ENCODE peak calls at places on chromosomes 6 and 20, in seven cellular contexts. One of them, this sample, is unnamed. For H3K4me1, the result is how much of the 10 kb centered on the place peaks cover.

GRCh38 chr6:106046854-106047200 is 39.3 kb upstream of the PRDM1 start:
- DNase-seq in MM.1S: no peak
- DNase-seq in Peyer's patch: no peak
- DNase-seq in neural progenitor cell: no peak
- DNase-seq in heart left ventricle: no peak
- DNase-seq in CD8-positive, alpha-beta T cell: no peak
- DNase-seq in hepatocyte: no peak
- DNase-seq in this sample: no peak

GRCh38 chr20:37474386-37474785 is 46.7 kb upstream of the NNAT start:
- DNase-seq in hepatocyte: no peak
- DNase-seq in Peyer's patch: no peak
- DNase-seq in neural progenitor cell: no peak
- DNase-seq in MM.1S: no peak
- DNase-seq in heart left ventricle: no peak
- DNase-seq in CD8-positive, alpha-beta T cell: no peak
- DNase-seq in this sample: no peak

GRCh38 chr6:2448826-2449571 is 203.6 kb upstream of the GMDS start:
- DNase-seq in neural progenitor cell: peak
- DNase-seq in MM.1S: peak
- DNase-seq in Peyer's patch: peak
- DNase-seq in CD8-positive, alpha-beta T cell: no peak
- DNase-seq in hepatocyte: peak
- DNase-seq in heart left ventricle: no peak
- DNase-seq in this sample: no peak

GRCh38 chr6:3724451-3725144 is 26.9 kb downstream of the PXDC1 start:
- DNase-seq in hepatocyte: no peak
- DNase-seq in Peyer's patch: no peak
- DNase-seq in MM.1S: no peak
- DNase-seq in neural progenitor cell: no peak
- DNase-seq in CD8-positive, alpha-beta T cell: no peak
- DNase-seq in heart left ventricle: no peak
- DNase-seq in this sample: peak

GRCh38 chr6:170358496-170358895 is 51.9 kb downstream of the FAM120B start:
- DNase-seq in neural progenitor cell: no peak
- DNase-seq in hepatocyte: no peak
- DNase-seq in CD8-positive, alpha-beta T cell: no peak
- DNase-seq in Peyer's patch: no peak
- DNase-seq in heart left ventricle: peak
- DNase-seq in MM.1S: no peak
- DNase-seq in this sample: no peak

GRCh38 chr6:34515473-34516387 is 40.4 kb downstream of the SPDEF start:
- DNase-seq in MM.1S: no peak
- DNase-seq in CD8-positive, alpha-beta T cell: no peak
- DNase-seq in hepatocyte: no peak
- DNase-seq in neural progenitor cell: no peak
- DNase-seq in heart left ventricle: no peak
- DNase-seq in Peyer's patch: no peak
- DNase-seq in this sample: no peak

GRCh38 chr6:165119231-165120020 is 190.0 kb downstream of the C6orf118 start:
- DNase-seq in Peyer's patch: no peak
- DNase-seq in MM.1S: no peak
- DNase-seq in heart left ventricle: no peak
- DNase-seq in CD8-positive, alpha-beta T cell: no peak
- DNase-seq in neural progenitor cell: peak
- DNase-seq in hepatocyte: no peak
- DNase-seq in this sample: no peak

GRCh38 chr6:38077488-38078015 is 258.0 kb downstream of the ZFAND3 start:
- DNase-seq in Peyer's patch: no peak
- DNase-seq in MM.1S: no peak
- DNase-seq in neural progenitor cell: no peak
- DNase-seq in CD8-positive, alpha-beta T cell: no peak
- DNase-seq in heart left ventricle: no peak
- DNase-seq in hepatocyte: no peak
- DNase-seq in this sample: no peak

GRCh38 chr20:34817801-34818200 is 7.7 kb downstream of the NCOA6 start:
- DNase-seq in hepatocyte: no peak
- DNase-seq in CD8-positive, alpha-beta T cell: no peak
- DNase-seq in heart left ventricle: no peak
- DNase-seq in MM.1S: no peak
- DNase-seq in neural progenitor cell: no peak
- DNase-seq in Peyer's patch: no peak
- DNase-seq in this sample: no peak

GRCh38 chr20:24492698-24493097 is 23.3 kb downstream of the SYNDIG1 start:
- DNase-seq in MM.1S: no peak
- DNase-seq in CD8-positive, alpha-beta T cell: no peak
- DNase-seq in hepatocyte: no peak
- DNase-seq in heart left ventricle: no peak
- DNase-seq in neural progenitor cell: no peak
- DNase-seq in Peyer's patch: no peak
- DNase-seq in this sample: no peak

GRCh38 chr20:24493181-24493580 is 23.8 kb downstream of the SYNDIG1 start:
- DNase-seq in hepatocyte: no peak
- DNase-seq in CD8-positive, alpha-beta T cell: no peak
- DNase-seq in Peyer's patch: no peak
- DNase-seq in neural progenitor cell: no peak
- DNase-seq in MM.1S: no peak
- DNase-seq in heart left ventricle: no peak
- DNase-seq in this sample: no peak

GRCh38 chr20:24493661-24494459 is 24.4 kb downstream of the SYNDIG1 start:
- DNase-seq in neural progenitor cell: no peak
- DNase-seq in hepatocyte: no peak
- DNase-seq in Peyer's patch: no peak
- DNase-seq in heart left ventricle: no peak
- DNase-seq in CD8-positive, alpha-beta T cell: no peak
- DNase-seq in MM.1S: no peak
- DNase-seq in this sample: no peak

GRCh38 chr20:24495266-24495665 is 25.8 kb downstream of the SYNDIG1 start:
- DNase-seq in neural progenitor cell: no peak
- DNase-seq in hepatocyte: no peak
- DNase-seq in Peyer's patch: no peak
- DNase-seq in CD8-positive, alpha-beta T cell: no peak
- DNase-seq in MM.1S: no peak
- DNase-seq in heart left ventricle: no peak
- DNase-seq in this sample: no peak

DNA sequence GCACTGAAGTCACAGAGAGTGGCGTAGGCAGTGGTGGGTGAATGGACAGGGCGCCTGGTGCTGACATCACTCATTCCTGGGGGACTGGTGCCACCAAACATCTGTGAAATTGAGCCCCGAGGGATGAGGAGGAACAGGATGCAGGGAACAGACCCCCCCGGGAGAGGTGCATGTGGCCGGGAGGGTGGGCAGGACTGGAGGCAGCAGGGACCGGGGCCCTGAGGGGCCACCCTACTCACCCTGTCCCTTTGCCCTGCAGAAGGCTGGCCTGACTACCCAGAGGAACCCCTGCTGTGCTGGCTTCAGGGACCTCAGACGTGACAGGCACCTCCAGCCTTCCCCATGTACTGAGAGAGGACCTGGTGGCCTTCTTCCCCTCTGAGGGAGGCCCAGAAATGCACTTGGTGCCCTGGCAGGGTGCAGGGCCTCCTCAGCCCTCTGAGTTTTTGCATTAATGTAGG is 25.1 kb downstream of the SYNDIG1 start:
- DNase-seq in CD8-positive, alpha-beta T cell: no peak
- DNase-seq in neural progenitor cell: no peak
- DNase-seq in heart left ventricle: no peak
- DNase-seq in MM.1S: no peak
- DNase-seq in hepatocyte: no peak
- DNase-seq in Peyer's patch: no peak
- DNase-seq in this sample: no peak
- TF ChIP-seq CTCF in CD8-positive, alpha-beta T cell: no peak
- TF ChIP-seq CTCF in neural progenitor cell: no peak
- TF ChIP-seq CTCF in heart left ventricle: no peak
- TF ChIP-seq CTCF in MM.1S: no peak
- TF ChIP-seq CTCF in hepatocyte: no peak
- TF ChIP-seq CTCF in Peyer's patch: no peak
- TF ChIP-seq CTCF in this sample: no peak

GRCh38 chr6:158008894-158009891 is 27.5 kb downstream of the SYNJ2 start:
- DNase-seq in neural progenitor cell: no peak
- DNase-seq in CD8-positive, alpha-beta T cell: peak
- DNase-seq in Peyer's patch: peak
- DNase-seq in heart left ventricle: peak
- DNase-seq in MM.1S: no peak
- DNase-seq in hepatocyte: peak
- DNase-seq in this sample: no peak
- H3K4me3 ChIP-seq in neural progenitor cell: no peak
- H3K4me3 ChIP-seq in CD8-positive, alpha-beta T cell: peak
- H3K4me3 ChIP-seq in Peyer's patch: no peak
- H3K4me3 ChIP-seq in heart left ventricle: no peak
- H3K4me3 ChIP-seq in MM.1S: no peak
- H3K4me3 ChIP-seq in hepatocyte: no peak
- H3K4me3 ChIP-seq in this sample: peak

DNA sequence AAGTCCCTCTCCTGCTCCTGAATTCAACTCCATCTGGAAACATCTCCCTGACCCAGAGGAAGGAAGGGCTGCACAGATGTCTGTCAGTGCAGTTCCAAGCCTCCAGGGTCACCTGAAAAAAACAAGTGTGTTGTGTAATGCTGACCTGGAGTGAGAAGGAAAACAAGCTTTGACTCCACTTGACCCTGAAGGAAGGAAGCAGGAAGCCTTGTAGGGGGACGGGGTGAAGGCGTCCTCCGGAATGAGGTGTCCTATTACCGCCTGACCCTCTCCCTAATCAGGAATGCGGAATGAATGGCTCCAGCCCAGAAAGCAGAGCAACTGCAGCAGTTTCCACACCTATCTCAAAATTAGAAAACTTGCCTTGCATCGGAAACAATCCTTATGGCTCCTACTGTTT is 13.9 kb upstream of the ADGRF5 start:
- DNase-seq in neural progenitor cell: peak
- DNase-seq in MM.1S: no peak
- DNase-seq in hepatocyte: no peak
- DNase-seq in Peyer's patch: no peak
- DNase-seq in CD8-positive, alpha-beta T cell: no peak
- DNase-seq in heart left ventricle: no peak
- DNase-seq in this sample: no peak
- H3K4me1 ChIP-seq in neural progenitor cell: under half
- H3K4me1 ChIP-seq in MM.1S: under half
- H3K4me1 ChIP-seq in hepatocyte: under half
- H3K4me1 ChIP-seq in Peyer's patch: under half
- H3K4me1 ChIP-seq in CD8-positive, alpha-beta T cell: under half
- H3K4me1 ChIP-seq in heart left ventricle: half or more
- H3K4me1 ChIP-seq in this sample: under half

DNA sequence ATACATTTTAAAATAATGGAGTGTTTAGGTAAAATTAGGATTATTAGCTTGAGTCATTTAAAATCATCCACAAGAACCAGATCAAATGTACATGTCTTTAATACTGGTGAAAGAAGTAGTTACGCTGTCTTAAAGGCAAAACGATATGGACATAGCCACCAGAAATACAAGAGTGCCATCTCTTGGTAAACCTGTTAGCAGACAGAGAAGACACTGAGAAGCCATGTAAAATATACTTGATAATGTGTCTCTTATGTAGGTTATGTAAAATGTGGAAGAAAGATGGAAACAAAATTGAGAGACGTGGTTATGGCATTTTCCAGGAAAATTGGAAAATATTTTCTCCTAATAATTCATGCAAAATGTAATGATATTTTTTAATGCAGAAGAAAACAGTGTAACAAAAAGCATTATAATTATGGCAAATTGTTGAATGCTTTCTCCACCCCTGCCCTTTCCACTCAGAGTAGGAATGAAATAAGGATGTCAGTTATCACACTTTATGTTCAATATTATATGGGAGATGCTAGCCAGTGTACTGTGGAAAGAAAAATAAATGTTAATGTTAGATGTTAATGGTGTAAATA is 12.2 kb upstream of the SLC17A2 start:
- DNase-seq in MM.1S: peak
- DNase-seq in Peyer's patch: no peak
- DNase-seq in neural progenitor cell: peak
- DNase-seq in heart left ventricle: no peak
- DNase-seq in hepatocyte: peak
- DNase-seq in CD8-positive, alpha-beta T cell: no peak
- DNase-seq in this sample: no peak
- TF ChIP-seq CTCF in MM.1S: peak
- TF ChIP-seq CTCF in Peyer's patch: peak
- TF ChIP-seq CTCF in neural progenitor cell: peak
- TF ChIP-seq CTCF in heart left ventricle: peak
- TF ChIP-seq CTCF in hepatocyte: peak
- TF ChIP-seq CTCF in CD8-positive, alpha-beta T cell: peak
- TF ChIP-seq CTCF in this sample: peak

DNA sequence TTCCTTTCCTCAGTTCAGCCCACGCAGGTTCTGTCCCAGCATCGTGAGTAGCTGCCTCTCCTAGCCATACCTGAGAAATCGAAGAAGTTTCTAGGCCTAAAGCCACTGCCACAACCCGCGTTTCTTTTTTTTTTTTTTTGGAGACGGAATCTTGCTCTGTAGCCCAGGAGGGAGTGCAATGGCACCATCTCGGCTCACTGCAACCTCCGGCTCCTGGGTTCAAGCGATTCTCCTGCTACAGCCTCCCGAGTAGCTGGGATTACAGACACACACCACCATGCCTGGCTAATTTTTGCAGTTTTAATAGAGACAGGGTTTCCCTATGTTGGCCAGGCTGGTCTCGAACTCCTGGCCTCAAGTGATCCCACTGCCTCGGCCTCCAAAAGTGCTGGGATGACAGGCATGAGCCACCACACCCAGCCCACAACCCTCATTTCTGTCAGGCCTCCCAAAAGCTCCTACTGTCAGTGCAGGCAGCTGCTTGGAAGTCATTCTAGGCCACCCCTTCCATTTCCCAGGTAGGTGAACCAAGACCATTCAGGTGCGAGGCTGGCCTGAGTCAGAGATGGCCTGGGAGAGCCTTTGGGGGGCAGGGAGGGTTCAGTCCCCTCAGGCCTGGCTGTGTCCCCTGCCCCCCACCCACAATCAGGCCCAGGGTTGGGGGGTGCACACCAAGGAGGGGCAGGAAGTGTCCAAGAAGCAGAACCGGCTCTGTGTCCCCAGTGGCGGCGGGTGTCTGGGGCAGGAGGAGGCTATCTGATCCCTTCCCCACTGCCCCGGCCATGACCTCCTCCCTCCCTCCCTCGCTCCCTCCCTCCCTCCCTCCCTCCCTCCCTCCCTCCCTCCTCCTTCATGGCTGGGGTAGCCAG is 47.2 kb downstream of the NOL4L start:
- DNase-seq in neural progenitor cell: no peak
- DNase-seq in Peyer's patch: no peak
- DNase-seq in hepatocyte: peak
- DNase-seq in CD8-positive, alpha-beta T cell: peak
- DNase-seq in heart left ventricle: no peak
- DNase-seq in MM.1S: no peak
- DNase-seq in this sample: no peak
- H3K4me3 ChIP-seq in neural progenitor cell: no peak
- H3K4me3 ChIP-seq in Peyer's patch: peak
- H3K4me3 ChIP-seq in hepatocyte: no peak
- H3K4me3 ChIP-seq in CD8-positive, alpha-beta T cell: peak
- H3K4me3 ChIP-seq in heart left ventricle: no peak
- H3K4me3 ChIP-seq in MM.1S: peak
- H3K4me3 ChIP-seq in this sample: peak

This sample was measured in thoracic aorta.